ENCODE peak calls at places on chromosomes 4 and X, in nine cellular contexts. C is IMR-90, W is mesendoderm, X is tibial nerve, M is neuronal stem cell, Y is adrenal gland, I is A549, O is neural progenitor cell, G is Caco-2. D is an unnamed sample.
A peak's percentile ranks its signal among the peaks of the same experiment; 100 is the strongest.

GRCh38 chr4:48124870-48125269 is 9.2 kb downstream of the TXK start:
- DNase-seq in C (no peak), W (peak; percentile 30), X (no peak), M (no peak), Y (no peak), I (no peak), O (no peak), G (no peak), D (no peak)

GRCh38 chrX:39532761-39533160 is 565.0 kb downstream of the BCOR start:
- DNase-seq in C (no peak), W (peak; percentile 48), X (no peak), M (no peak), Y (no peak), I (no peak), O (no peak), G (no peak), D (no peak)

GRCh38 chrX:53279296-53280237 is 1.8 kb downstream of the IQSEC2 start:
- DNase-seq in C (no peak), W (peak; percentile 59), X (no peak), M (no peak), Y (no peak), I (no peak), O (no peak), G (no peak), D (no peak)

GRCh38 chrX:56368962-56369361 is 136.8 kb downstream of the KLF8 start:
- DNase-seq in C (no peak), W (no peak), X (no peak), M (no peak), Y (no peak), I (no peak), O (no peak), G (no peak), D (no peak)

GRCh38 chr4:67809502-67809901 is 55.3 kb upstream of the GNRHR start:
- DNase-seq in C (no peak), W (peak; percentile 26), X (no peak), M (no peak), Y (no peak), I (no peak), O (peak; percentile 63), G (peak; percentile 32), D (no peak)

GRCh38 chr4:183443609-183444148 is 757 bp upstream of the CDKN2AIP start:
- DNase-seq in C (peak; percentile 52), W (peak; percentile 92), X (peak; percentile 24), M (no peak), Y (no peak), I (no peak), O (no peak), G (no peak), D (no peak)

GRCh38 chr4:74490736-74491135 is 45.8 kb downstream of the AREG start:
- DNase-seq in C (no peak), W (no peak), X (no peak), M (no peak), Y (no peak), I (no peak), O (no peak), G (no peak), D (no peak)

GRCh38 chr4:20528508-20528907 is 171.8 kb upstream of the PACRGL start:
- DNase-seq in C (peak; percentile 59), W (no peak), X (no peak), M (no peak), Y (no peak), I (no peak), O (no peak), G (no peak), D (no peak)

GRCh38 chrX:74363914-74364313 is 57.4 kb upstream of the SLC16A2 start:
- DNase-seq in C (no peak), W (no peak), X (no peak), M (no peak), Y (no peak), I (no peak), O (no peak), G (no peak), D (no peak)

GRCh38 chr4:92843784-92844183 is 540.0 kb downstream of the GRID2 start:
- DNase-seq in C (no peak), W (no peak), X (no peak), M (no peak), Y (no peak), I (no peak), O (no peak), G (no peak), D (no peak)

GRCh38 chr4:65865489-65865888 is 195.2 kb upstream of the EPHA5 start:
- DNase-seq in C (no peak), W (peak; percentile 40), X (no peak), M (no peak), Y (no peak), I (peak; percentile 21), O (peak; percentile 34), G (no peak), D (no peak)

GRCh38 chr4:37453004-37453360 is 208.4 kb downstream of the NWD2 start:
- DNase-seq in C (peak; percentile 48), W (peak; percentile 92), X (no peak), M (peak; percentile 59), Y (peak; percentile 36), I (peak; percentile 79), O (peak; percentile 84), G (peak; percentile 83), D (peak; percentile 71)

GRCh38 chr4:37451646-37452045 is 207.1 kb downstream of the NWD2 start:
- DNase-seq in C (no peak), W (no peak), X (no peak), M (no peak), Y (no peak), I (no peak), O (no peak), G (no peak), D (no peak)

GRCh38 chr4:37455301-37456062 is 210.9 kb downstream of the NWD2 start:
- DNase-seq in C (no peak), W (no peak), X (no peak), M (no peak), Y (no peak), I (no peak), O (no peak), G (peak; percentile 58), D (no peak)

GRCh38 chr4:37453361-37454262 is 209.1 kb downstream of the NWD2 start:
- DNase-seq in C (no peak), W (peak; percentile 75), X (peak; percentile 15), M (peak; percentile 43), Y (peak; percentile 58), I (peak; percentile 18), O (peak; percentile 81), G (peak; percentile 77), D (peak; percentile 74)

DNA sequence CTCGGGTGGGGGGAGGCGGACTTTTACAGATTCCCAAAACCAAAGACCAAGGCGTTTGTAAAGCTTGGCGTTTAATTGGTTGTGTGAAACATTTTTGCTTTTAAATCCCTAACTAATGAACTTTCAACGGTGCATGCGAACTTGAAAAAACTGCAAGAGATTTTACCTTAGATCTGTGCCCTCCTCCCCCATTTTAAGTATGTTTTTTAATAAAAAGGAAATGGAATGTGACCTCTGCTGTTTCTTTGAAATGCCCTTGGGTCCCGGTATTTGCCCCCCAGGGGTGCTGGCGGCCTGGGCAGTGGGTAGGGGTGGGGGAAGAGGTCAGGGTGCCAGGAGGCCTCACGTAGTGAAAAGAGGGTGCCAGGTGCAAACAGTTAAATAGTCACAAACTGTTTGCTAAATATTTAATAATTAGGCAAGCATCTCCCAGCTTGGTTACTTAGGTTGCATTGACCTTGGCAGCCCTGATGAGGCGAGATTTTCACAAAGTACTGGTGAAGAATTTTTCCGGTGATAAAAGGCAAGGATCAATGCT is 209.8 kb downstream of the NWD2 start:
- DNase-seq in C (no peak), W (no peak), X (no peak), M (no peak), Y (no peak), I (no peak), O (no peak), G (no peak), D (no peak)
- H3K4me3 ChIP-seq in C (no peak overlapping the region), W (peak overlapping the region; percentile 9), X (peak overlapping the region; percentile 50), M (peak overlapping the region; percentile 12), Y (peak overlapping the region; percentile 51), I (peak overlapping the region; percentile 54), O (peak overlapping the region; percentile 48), G (peak overlapping the region; percentile 61), D (peak overlapping the region; percentile 56)

DNA sequence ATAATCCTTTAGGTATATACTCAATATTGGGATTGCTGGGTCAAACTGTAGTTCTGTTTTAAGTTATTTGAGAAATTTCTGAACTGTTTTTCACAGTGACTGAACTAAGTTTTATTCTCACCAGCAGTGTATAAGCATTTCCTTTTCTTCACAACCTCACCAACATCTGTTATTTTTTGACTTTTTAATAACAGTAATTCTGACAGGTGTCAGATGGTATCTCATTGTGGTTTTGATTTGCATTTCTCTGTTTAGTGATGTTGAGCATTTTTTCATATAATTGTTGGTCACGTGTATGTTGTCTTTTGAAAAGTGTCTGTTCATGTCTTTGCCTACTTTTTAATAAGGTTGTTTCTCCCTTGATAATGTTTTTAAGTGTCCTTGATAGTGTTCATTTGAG is 112.6 kb downstream of the LINC00632 start:
- DNase-seq in C (no peak), W (no peak), X (no peak), M (no peak), Y (no peak), I (no peak), O (no peak), G (no peak), D (no peak)
- H3K4me1 ChIP-seq in C (no peaks in the 10 kb centered on the region), W (no peaks in the 10 kb centered on the region), X (no peaks in the 10 kb centered on the region), M (no peaks in the 10 kb centered on the region), Y (no peaks in the 10 kb centered on the region), I (no peaks in the 10 kb centered on the region), O (no peaks in the 10 kb centered on the region), G (no peaks in the 10 kb centered on the region), D (no peaks in the 10 kb centered on the region)

DNA sequence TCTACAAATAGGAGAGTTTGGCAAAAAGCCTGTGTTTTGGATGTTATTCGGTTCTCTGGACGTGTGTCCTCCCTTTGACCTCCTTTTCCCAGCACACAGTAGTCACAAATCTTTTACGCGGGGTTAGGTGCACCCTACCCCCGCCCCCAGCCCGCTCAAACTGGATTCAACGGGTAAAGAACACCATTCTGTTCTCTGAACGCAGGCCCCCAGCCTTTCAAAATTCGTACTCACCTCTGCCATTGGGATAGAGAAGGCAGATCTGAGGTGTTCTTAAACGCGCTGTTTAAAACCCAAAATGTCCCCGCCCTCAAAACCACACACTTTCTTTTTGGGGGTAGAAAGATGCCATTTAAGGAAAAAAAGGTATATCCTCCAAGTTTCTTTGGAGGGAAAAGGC is 2.7 kb downstream of the LEF1 start:
- DNase-seq in C (no peak), W (no peak), X (no peak), M (no peak), Y (no peak), I (no peak), O (peak; percentile 32), G (no peak), D (no peak)
- H3K4me3 ChIP-seq in C (no peak overlapping the region), W (no peak overlapping the region), X (peak overlapping the region; percentile 49), M (peak overlapping the region; percentile 80), Y (peak overlapping the region; percentile 84), I (no peak overlapping the region), O (peak overlapping the region; percentile 71), G (peak overlapping the region; percentile 68), D (no peak overlapping the region)

DNA sequence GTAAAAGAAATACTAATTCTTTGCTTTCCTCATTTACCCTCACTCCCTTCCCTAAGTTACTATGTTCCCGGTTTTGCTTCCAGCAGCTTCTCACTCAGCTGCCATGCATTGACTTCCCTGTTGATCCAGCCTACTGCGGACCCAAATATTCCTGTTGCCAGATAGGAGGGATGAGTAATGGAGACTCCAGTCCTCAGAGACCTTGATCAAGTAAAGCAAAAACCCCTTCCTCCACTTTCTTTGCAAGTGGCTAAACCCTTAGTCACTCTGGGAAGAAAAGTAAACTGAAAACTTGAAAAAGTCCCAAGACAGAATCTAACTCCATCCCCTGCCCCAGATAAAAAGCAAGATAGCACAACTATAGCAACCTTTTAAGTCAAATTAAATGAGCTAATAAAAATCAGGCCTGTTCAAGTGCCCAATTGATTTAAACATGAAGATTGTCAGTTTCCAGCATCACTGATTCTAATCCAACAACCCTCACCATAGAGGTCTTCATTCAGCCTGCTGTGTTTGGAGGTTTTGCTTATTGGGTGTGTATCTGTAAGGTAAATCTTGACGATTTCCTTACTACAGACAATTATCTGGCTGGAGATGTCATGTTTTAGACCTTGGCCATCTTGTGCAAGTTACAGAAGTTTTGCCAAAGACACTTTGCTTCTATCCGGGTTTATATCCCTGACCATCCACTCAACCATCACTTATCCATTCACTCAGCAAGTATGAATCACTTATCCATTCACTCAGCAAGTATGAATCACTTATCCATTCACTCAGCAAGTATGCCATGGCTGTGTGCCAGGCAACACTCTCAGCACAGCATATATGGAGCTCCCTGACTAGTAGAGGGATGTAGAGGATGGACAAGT is 17.6 kb downstream of the FGFBP1 start:
- DNase-seq in C (peak; percentile 99), W (no peak), X (peak; percentile 20), M (no peak), Y (peak; percentile 63), I (peak; percentile 90), O (no peak), G (no peak), D (peak; percentile 68)
- H3K4me1 ChIP-seq in C (peaks cover 9% of the 10 kb centered on the region), W (no peaks in the 10 kb centered on the region), X (no peaks in the 10 kb centered on the region), M (no peaks in the 10 kb centered on the region), Y (peaks cover 4% of the 10 kb centered on the region), I (peaks cover 39% of the 10 kb centered on the region), O (no peaks in the 10 kb centered on the region), G (no peaks in the 10 kb centered on the region), D (no peaks in the 10 kb centered on the region)

D was measured in thyroid gland.